ENCODE peak calls at places on chromosomes 12 and 14, in six cellular contexts. R is fibroblast of lung, X is H9, W is astrocyte, M is H1, T is SK-N-SH. C is an unnamed sample. For H4K20me1, the result is how much of the 10 kb centered on the place peaks cover.

GRCh38 chr14:54001189-54001878 is 44.7 kb upstream of the BMP4 start:
- DNase-seq in R (peak), X (no peak), W (peak), M (no peak), T (no peak), C (no peak)

GRCh38 chr14:29906256-29906885 is 21.3 kb downstream of the PRKD1 start:
- DNase-seq in R (peak), X (no peak), W (peak), M (no peak), T (no peak), C (no peak)

GRCh38 chr12:120971299-120972180 is 6.8 kb upstream of the HNF1A start:
- DNase-seq in R (peak), X (no peak), W (peak), M (no peak), T (peak), C (peak)

GRCh38 chr14:103509864-103510263 is 12.8 kb downstream of the CKB start:
- DNase-seq in R (no peak), X (no peak), W (no peak), M (no peak), T (no peak), C (no peak)

GRCh38 chr12:102769323-102769916 is 147.6 kb downstream of the PAH start:
- DNase-seq in R (peak), X (peak), W (peak), M (peak), T (peak), C (peak)

GRCh38 chr12:53694746-53695145 is 18.9 kb upstream of the ATP5MC2 start:
- DNase-seq in R (no peak), X (peak), W (no peak), M (no peak), T (no peak), C (no peak)

GRCh38 chr14:92546347-92547053 is 32.9 kb downstream of the RIN3 start:
- DNase-seq in R (peak), X (no peak), W (peak), M (no peak), T (peak), C (no peak)

GRCh38 chr12:79262938-79263337 is 398.4 kb downstream of the SYT1 start:
- DNase-seq in R (peak), X (no peak), W (peak), M (no peak), T (no peak), C (no peak)

GRCh38 chr14:24710403-24711063 is 76.5 kb upstream of the GZMB start:
- DNase-seq in R (peak), X (peak), W (peak), M (no peak), T (peak), C (peak)

GRCh38 chr14:71228711-71229110 is 321.5 kb downstream of the PCNX1 start:
- DNase-seq in R (no peak), X (no peak), W (no peak), M (no peak), T (no peak), C (no peak)

GRCh38 chr12:77925536-77926108 is 94.9 kb downstream of the NAV3 start:
- DNase-seq in R (peak), X (peak), W (peak), M (peak), T (peak), C (peak)

GRCh38 chr12:116360579-116361403 is 83.3 kb upstream of the MED13L start:
- DNase-seq in R (no peak), X (no peak), W (no peak), M (no peak), T (no peak), C (peak)

GRCh38 chr14:65413739-65414045 is 1.2 kb downstream of the FUT8 start:
- DNase-seq in R (peak), X (no peak), W (no peak), M (no peak), T (no peak), C (no peak)
- H4K20me1 ChIP-seq in R (under half), X (under half), W (under half), M (under half), T (under half), C (under half)

DNA sequence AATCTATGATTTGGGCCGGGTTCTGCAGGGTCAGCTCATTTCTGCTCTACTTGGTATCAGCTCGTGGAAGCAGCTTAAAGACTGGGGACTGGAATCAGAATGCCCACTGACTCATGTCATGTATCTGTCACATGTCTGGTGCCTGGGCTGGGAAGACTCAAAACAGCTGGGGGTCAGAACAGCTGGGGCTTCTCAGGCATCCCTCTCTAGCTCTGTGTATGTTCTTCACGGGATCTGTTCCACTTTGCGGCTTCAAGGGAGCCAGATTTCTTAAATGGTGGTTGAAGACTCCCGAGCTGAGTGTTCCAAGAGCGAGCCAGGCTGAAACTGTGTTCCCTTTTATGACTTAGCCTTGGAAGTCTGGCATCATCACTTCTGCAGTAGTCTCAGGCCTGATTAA is 11.9 kb downstream of the AEBP2 start:
- DNase-seq in R (no peak), X (no peak), W (no peak), M (no peak), T (peak), C (no peak)
- H4K20me1 ChIP-seq in R (under half), X (under half), W (half or more), M (under half), T (half or more), C (half or more)

GRCh38 chr12:27511031-27511722 is 12.8 kb upstream of the PPFIBP1 start:
- DNase-seq in R (peak), X (no peak), W (peak), M (no peak), T (no peak), C (no peak)

GRCh38 chr12:27515671-27516070 is 8.3 kb upstream of the PPFIBP1 start:
- DNase-seq in R (no peak), X (no peak), W (no peak), M (no peak), T (no peak), C (no peak)

GRCh38 chr12:27516625-27517024 is 7.4 kb upstream of the PPFIBP1 start:
- DNase-seq in R (no peak), X (no peak), W (no peak), M (no peak), T (no peak), C (no peak)

GRCh38 chr12:27511723-27512045 is 12.3 kb upstream of the PPFIBP1 start:
- DNase-seq in R (no peak), X (no peak), W (no peak), M (no peak), T (no peak), C (no peak)

GRCh38 chr12:27513155-27513824 is 10.7 kb upstream of the PPFIBP1 start:
- DNase-seq in R (no peak), X (no peak), W (no peak), M (no peak), T (no peak), C (no peak)
- H4K20me1 ChIP-seq in R (under half), X (under half), W (under half), M (under half), T (under half), C (under half)

GRCh38 chr12:70288817-70289216 is 45.6 kb downstream of the CNOT2 start:
- DNase-seq in R (no peak), X (no peak), W (no peak), M (no peak), T (no peak), C (no peak)
- H4K20me1 ChIP-seq in R (under half), X (under half), W (under half), M (under half), T (under half), C (under half)

GRCh38 chr14:100305446-100306255 is 593 bp downstream of the SLC25A29 start:
- DNase-seq in R (peak), X (peak), W (no peak), M (no peak), T (peak), C (peak)
- H4K20me1 ChIP-seq in R (under half), X (under half), W (under half), M (under half), T (under half), C (under half)

GRCh38 chr14:101814869-101815268 is 53.4 kb downstream of the PPP2R5C start:
- DNase-seq in R (no peak), X (no peak), W (no peak), M (no peak), T (no peak), C (no peak)
- H4K20me1 ChIP-seq in R (under half), X (under half), W (half or more), M (under half), T (half or more), C (half or more)

GRCh38 chr14:99246536-99247083 is 25.4 kb downstream of the BCL11B start:
- DNase-seq in R (no peak), X (peak), W (no peak), M (no peak), T (no peak), C (no peak)
- H4K20me1 ChIP-seq in R (under half), X (under half), W (under half), M (under half), T (under half), C (half or more)

DNA sequence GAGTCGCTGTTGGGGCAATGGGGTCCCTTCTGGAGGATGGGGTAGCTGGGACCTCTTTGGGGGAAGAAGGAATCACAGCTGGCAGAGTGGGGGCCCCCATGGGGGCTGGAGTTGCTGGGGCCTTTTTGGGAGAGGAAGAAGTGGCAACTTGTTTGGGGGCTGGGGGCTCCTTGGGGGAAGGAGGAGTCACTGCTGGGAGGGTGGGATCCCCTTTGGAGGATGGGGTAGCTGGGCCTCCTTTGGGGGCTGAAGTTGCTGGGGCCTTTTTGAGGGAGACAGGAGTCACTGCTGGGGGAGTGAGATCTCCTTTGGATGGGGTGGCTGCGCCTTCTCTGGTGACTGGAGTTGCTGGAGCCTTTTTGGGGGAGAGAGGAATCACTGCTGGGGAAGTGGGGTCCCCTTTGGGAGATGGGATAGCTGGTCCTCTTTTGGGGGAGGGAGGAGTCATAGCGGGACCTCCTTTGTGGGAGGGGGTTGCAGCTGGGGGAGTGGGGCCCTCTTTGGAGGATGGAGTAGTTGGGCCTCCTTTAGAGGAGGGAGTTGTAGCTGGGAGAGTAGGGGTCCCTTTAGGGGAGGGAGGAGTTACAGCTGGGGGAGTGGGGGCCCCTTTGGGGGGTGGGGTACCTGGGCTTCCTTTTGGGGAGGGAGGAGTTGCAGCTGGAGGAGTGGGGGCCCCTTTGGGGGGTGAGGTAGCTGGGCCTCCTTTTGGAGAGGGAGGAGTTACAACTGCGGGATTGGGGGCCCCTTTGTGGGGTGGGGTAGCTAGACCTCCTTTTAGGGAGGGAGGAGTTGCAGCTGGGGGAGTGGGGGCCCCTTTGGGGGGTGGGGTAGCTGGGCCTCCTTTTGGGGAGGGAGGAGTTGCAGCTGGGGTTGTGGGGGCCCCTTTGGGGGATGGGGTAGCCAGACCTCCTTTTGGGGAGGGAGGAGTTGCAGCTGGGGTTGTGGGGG is 7.9 kb downstream of the NACA start:
- DNase-seq in R (no peak), X (no peak), W (no peak), M (no peak), T (no peak), C (no peak)
- H4K20me1 ChIP-seq in R (under half), X (under half), W (half or more), M (under half), T (half or more), C (half or more)